ENCODE peak calls at places on chromosomes 16 and 17, in eight cellular contexts. One of them, this sample, is unnamed.

GRCh38 chr17:78307887-78308633 is 51.8 kb downstream of the SOCS3 start:
- DNase-seq in CD8-positive, alpha-beta memory T cell: no peak
- DNase-seq in Caki2: peak; percentile 38
- DNase-seq in substantia nigra: no peak
- DNase-seq in activated T-cell treated with anti-CD3 and anti-CD28 coated beads for 48 hours: no peak
- DNase-seq in NCI-H146: peak; percentile 87
- DNase-seq in astrocyte of the hippocampus: no peak
- DNase-seq in C1 segment of cervical spinal cord: no peak
- DNase-seq in this sample: no peak

GRCh38 chr16:65667013-65667578 is 545.2 kb upstream of the CDH11 start:
- DNase-seq in activated T-cell treated with anti-CD3 and anti-CD28 coated beads for 48 hours: no peak
- DNase-seq in Caki2: no peak
- DNase-seq in astrocyte of the hippocampus: no peak
- DNase-seq in NCI-H146: no peak
- DNase-seq in substantia nigra: no peak
- DNase-seq in C1 segment of cervical spinal cord: no peak
- DNase-seq in CD8-positive, alpha-beta memory T cell: no peak
- DNase-seq in this sample: no peak

GRCh38 chr16:62038225-62038624 is 2.0 kb upstream of the CDH8 start:
- DNase-seq in C1 segment of cervical spinal cord: no peak
- DNase-seq in activated T-cell treated with anti-CD3 and anti-CD28 coated beads for 48 hours: no peak
- DNase-seq in CD8-positive, alpha-beta memory T cell: no peak
- DNase-seq in NCI-H146: no peak
- DNase-seq in astrocyte of the hippocampus: no peak
- DNase-seq in substantia nigra: no peak
- DNase-seq in Caki2: no peak
- DNase-seq in this sample: no peak

GRCh38 chr16:74679983-74680382 is 13.3 kb upstream of the RFWD3 start:
- DNase-seq in Caki2: no peak
- DNase-seq in CD8-positive, alpha-beta memory T cell: no peak
- DNase-seq in substantia nigra: no peak
- DNase-seq in NCI-H146: no peak
- DNase-seq in activated T-cell treated with anti-CD3 and anti-CD28 coated beads for 48 hours: no peak
- DNase-seq in astrocyte of the hippocampus: no peak
- DNase-seq in C1 segment of cervical spinal cord: no peak
- DNase-seq in this sample: no peak

GRCh38 chr16:57445510-57445909 is 1.7 kb downstream of the CIAPIN1 start:
- DNase-seq in astrocyte of the hippocampus: no peak
- DNase-seq in activated T-cell treated with anti-CD3 and anti-CD28 coated beads for 48 hours: no peak
- DNase-seq in CD8-positive, alpha-beta memory T cell: no peak
- DNase-seq in C1 segment of cervical spinal cord: no peak
- DNase-seq in Caki2: no peak
- DNase-seq in NCI-H146: no peak
- DNase-seq in substantia nigra: no peak
- DNase-seq in this sample: no peak

GRCh38 chr16:2798723-2799204 is 494 bp downstream of the PRSS41 start:
- DNase-seq in CD8-positive, alpha-beta memory T cell: no peak
- DNase-seq in activated T-cell treated with anti-CD3 and anti-CD28 coated beads for 48 hours: no peak
- DNase-seq in substantia nigra: no peak
- DNase-seq in NCI-H146: no peak
- DNase-seq in astrocyte of the hippocampus: no peak
- DNase-seq in C1 segment of cervical spinal cord: no peak
- DNase-seq in Caki2: no peak
- DNase-seq in this sample: peak; percentile 28

GRCh38 chr16:11669380-11670146 is 1.3 kb downstream of the SNN start:
- DNase-seq in C1 segment of cervical spinal cord: peak; percentile 77
- DNase-seq in CD8-positive, alpha-beta memory T cell: no peak
- DNase-seq in activated T-cell treated with anti-CD3 and anti-CD28 coated beads for 48 hours: no peak
- DNase-seq in astrocyte of the hippocampus: peak; percentile 36
- DNase-seq in NCI-H146: no peak
- DNase-seq in Caki2: no peak
- DNase-seq in substantia nigra: peak; percentile 79
- DNase-seq in this sample: no peak

GRCh38 chr16:2973605-2974318 is 4.6 kb downstream of the PAQR4 start:
- DNase-seq in NCI-H146: no peak
- DNase-seq in activated T-cell treated with anti-CD3 and anti-CD28 coated beads for 48 hours: no peak
- DNase-seq in substantia nigra: peak; percentile 39
- DNase-seq in Caki2: no peak
- DNase-seq in C1 segment of cervical spinal cord: peak; percentile 20
- DNase-seq in astrocyte of the hippocampus: no peak
- DNase-seq in CD8-positive, alpha-beta memory T cell: no peak
- DNase-seq in this sample: no peak

GRCh38 chr16:4361033-4361943 is 10.2 kb upstream of the PAM16 start:
- DNase-seq in activated T-cell treated with anti-CD3 and anti-CD28 coated beads for 48 hours: no peak
- DNase-seq in astrocyte of the hippocampus: no peak
- DNase-seq in substantia nigra: no peak
- DNase-seq in C1 segment of cervical spinal cord: no peak
- DNase-seq in Caki2: no peak
- DNase-seq in CD8-positive, alpha-beta memory T cell: no peak
- DNase-seq in NCI-H146: no peak
- DNase-seq in this sample: no peak

GRCh38 chr16:27764869-27765675 is 215.1 kb downstream of the KATNIP start:
- DNase-seq in astrocyte of the hippocampus: no peak
- DNase-seq in CD8-positive, alpha-beta memory T cell: no peak
- DNase-seq in activated T-cell treated with anti-CD3 and anti-CD28 coated beads for 48 hours: no peak
- DNase-seq in C1 segment of cervical spinal cord: no peak
- DNase-seq in substantia nigra: no peak
- DNase-seq in Caki2: no peak
- DNase-seq in NCI-H146: no peak
- DNase-seq in this sample: no peak

GRCh38 chr16:2969545-2970521 is 685 bp downstream of the PAQR4 start:
- DNase-seq in astrocyte of the hippocampus: peak; percentile 70
- DNase-seq in NCI-H146: peak; percentile 85
- DNase-seq in activated T-cell treated with anti-CD3 and anti-CD28 coated beads for 48 hours: peak; percentile 89
- DNase-seq in substantia nigra: peak; percentile 78
- DNase-seq in CD8-positive, alpha-beta memory T cell: peak; percentile 53
- DNase-seq in Caki2: peak; percentile 71
- DNase-seq in C1 segment of cervical spinal cord: peak; percentile 65
- DNase-seq in this sample: peak; percentile 85

GRCh38 chr16:82954224-82954929 is 327.6 kb downstream of the CDH13 start:
- DNase-seq in Caki2: no peak
- DNase-seq in astrocyte of the hippocampus: peak; percentile 34
- DNase-seq in C1 segment of cervical spinal cord: no peak
- DNase-seq in activated T-cell treated with anti-CD3 and anti-CD28 coated beads for 48 hours: no peak
- DNase-seq in NCI-H146: no peak
- DNase-seq in substantia nigra: no peak
- DNase-seq in CD8-positive, alpha-beta memory T cell: no peak
- DNase-seq in this sample: no peak

GRCh38 chr16:67961551-67961957 is 6.9 kb downstream of the SLC12A4 start:
- DNase-seq in C1 segment of cervical spinal cord: no peak
- DNase-seq in NCI-H146: peak; percentile 95
- DNase-seq in activated T-cell treated with anti-CD3 and anti-CD28 coated beads for 48 hours: no peak
- DNase-seq in astrocyte of the hippocampus: no peak
- DNase-seq in CD8-positive, alpha-beta memory T cell: no peak
- DNase-seq in Caki2: no peak
- DNase-seq in substantia nigra: no peak
- DNase-seq in this sample: no peak

GRCh38 chr17:19424934-19425868 is 14.2 kb downstream of the RNF112 start:
- DNase-seq in astrocyte of the hippocampus: no peak
- DNase-seq in NCI-H146: no peak
- DNase-seq in CD8-positive, alpha-beta memory T cell: no peak
- DNase-seq in substantia nigra: no peak
- DNase-seq in activated T-cell treated with anti-CD3 and anti-CD28 coated beads for 48 hours: no peak
- DNase-seq in C1 segment of cervical spinal cord: no peak
- DNase-seq in Caki2: no peak
- DNase-seq in this sample: no peak

GRCh38 chr17:73474370-73474988 is 162.7 kb upstream of the CDC42EP4 start:
- DNase-seq in astrocyte of the hippocampus: peak; percentile 91
- DNase-seq in Caki2: peak; percentile 14
- DNase-seq in activated T-cell treated with anti-CD3 and anti-CD28 coated beads for 48 hours: no peak
- DNase-seq in substantia nigra: no peak
- DNase-seq in NCI-H146: peak; percentile 13
- DNase-seq in CD8-positive, alpha-beta memory T cell: no peak
- DNase-seq in C1 segment of cervical spinal cord: no peak
- DNase-seq in this sample: no peak

GRCh38 chr16:396199-396598 is 800 bp upstream of the NME4 start:
- DNase-seq in astrocyte of the hippocampus: no peak
- DNase-seq in activated T-cell treated with anti-CD3 and anti-CD28 coated beads for 48 hours: no peak
- DNase-seq in C1 segment of cervical spinal cord: no peak
- DNase-seq in substantia nigra: no peak
- DNase-seq in Caki2: peak; percentile 47
- DNase-seq in CD8-positive, alpha-beta memory T cell: no peak
- DNase-seq in NCI-H146: peak; percentile 68
- DNase-seq in this sample: no peak

GRCh38 chr17:75849304-75849695 is 5.1 kb upstream of the UNC13D start:
- DNase-seq in Caki2: no peak
- DNase-seq in NCI-H146: no peak
- DNase-seq in activated T-cell treated with anti-CD3 and anti-CD28 coated beads for 48 hours: no peak
- DNase-seq in C1 segment of cervical spinal cord: no peak
- DNase-seq in substantia nigra: no peak
- DNase-seq in CD8-positive, alpha-beta memory T cell: no peak
- DNase-seq in astrocyte of the hippocampus: no peak
- DNase-seq in this sample: no peak

GRCh38 chr17:73589096-73589980 is 54.9 kb downstream of the SDK2 start:
- DNase-seq in substantia nigra: no peak
- DNase-seq in C1 segment of cervical spinal cord: no peak
- DNase-seq in activated T-cell treated with anti-CD3 and anti-CD28 coated beads for 48 hours: no peak
- DNase-seq in astrocyte of the hippocampus: no peak
- DNase-seq in CD8-positive, alpha-beta memory T cell: no peak
- DNase-seq in NCI-H146: peak; percentile 95
- DNase-seq in Caki2: peak; percentile 60
- DNase-seq in this sample: peak; percentile 78

GRCh38 chr16:85328665-85329058 is 216.4 kb upstream of the CIBAR2 start:
- DNase-seq in NCI-H146: peak; percentile 85
- DNase-seq in activated T-cell treated with anti-CD3 and anti-CD28 coated beads for 48 hours: no peak
- DNase-seq in substantia nigra: no peak
- DNase-seq in Caki2: no peak
- DNase-seq in astrocyte of the hippocampus: no peak
- DNase-seq in CD8-positive, alpha-beta memory T cell: no peak
- DNase-seq in C1 segment of cervical spinal cord: no peak
- DNase-seq in this sample: no peak

GRCh38 chr17:50047488-50048126 is 8.3 kb upstream of the ITGA3 start:
- DNase-seq in astrocyte of the hippocampus: peak; percentile 84
- DNase-seq in NCI-H146: no peak
- DNase-seq in C1 segment of cervical spinal cord: no peak
- DNase-seq in activated T-cell treated with anti-CD3 and anti-CD28 coated beads for 48 hours: peak; percentile 28
- DNase-seq in substantia nigra: no peak
- DNase-seq in Caki2: peak; percentile 95
- DNase-seq in CD8-positive, alpha-beta memory T cell: no peak
- DNase-seq in this sample: no peak

GRCh38 chr16:11345040-11345862 is at the start of gene RMI2:
- DNase-seq in Caki2: peak; percentile 93
- DNase-seq in activated T-cell treated with anti-CD3 and anti-CD28 coated beads for 48 hours: peak; percentile 98
- DNase-seq in C1 segment of cervical spinal cord: peak; percentile 85
- DNase-seq in NCI-H146: peak; percentile 99
- DNase-seq in substantia nigra: peak; percentile 89
- DNase-seq in CD8-positive, alpha-beta memory T cell: peak; percentile 92
- DNase-seq in astrocyte of the hippocampus: peak; percentile 98
- DNase-seq in this sample: peak; percentile 99

GRCh38 chr17:66691644-66692500 is 143.0 kb upstream of the CACNG5 start:
- DNase-seq in astrocyte of the hippocampus: peak; percentile 67
- DNase-seq in NCI-H146: peak; percentile 55
- DNase-seq in substantia nigra: no peak
- DNase-seq in activated T-cell treated with anti-CD3 and anti-CD28 coated beads for 48 hours: no peak
- DNase-seq in CD8-positive, alpha-beta memory T cell: peak; percentile 33
- DNase-seq in C1 segment of cervical spinal cord: no peak
- DNase-seq in Caki2: peak; percentile 37
- DNase-seq in this sample: no peak

GRCh38 chr17:11241611-11242226 is 706 bp downstream of the SHISA6 start:
- DNase-seq in activated T-cell treated with anti-CD3 and anti-CD28 coated beads for 48 hours: no peak
- DNase-seq in NCI-H146: no peak
- DNase-seq in C1 segment of cervical spinal cord: no peak
- DNase-seq in substantia nigra: no peak
- DNase-seq in CD8-positive, alpha-beta memory T cell: no peak
- DNase-seq in astrocyte of the hippocampus: no peak
- DNase-seq in Caki2: no peak
- DNase-seq in this sample: no peak

GRCh38 chr17:64423881-64424280 is 25.0 kb upstream of the MILR1 start:
- DNase-seq in CD8-positive, alpha-beta memory T cell: no peak
- DNase-seq in activated T-cell treated with anti-CD3 and anti-CD28 coated beads for 48 hours: no peak
- DNase-seq in Caki2: no peak
- DNase-seq in NCI-H146: no peak
- DNase-seq in C1 segment of cervical spinal cord: no peak
- DNase-seq in substantia nigra: no peak
- DNase-seq in astrocyte of the hippocampus: no peak
- DNase-seq in this sample: no peak

GRCh38 chr16:48432136-48432535 is 46.9 kb upstream of the SIAH1 start:
- DNase-seq in C1 segment of cervical spinal cord: no peak
- DNase-seq in Caki2: no peak
- DNase-seq in astrocyte of the hippocampus: no peak
- DNase-seq in CD8-positive, alpha-beta memory T cell: no peak
- DNase-seq in substantia nigra: no peak
- DNase-seq in NCI-H146: no peak
- DNase-seq in activated T-cell treated with anti-CD3 and anti-CD28 coated beads for 48 hours: no peak
- DNase-seq in this sample: no peak

GRCh38 chr16:1580956-1581355 is 30.9 kb downstream of the IFT140 start:
- DNase-seq in C1 segment of cervical spinal cord: no peak
- DNase-seq in CD8-positive, alpha-beta memory T cell: no peak
- DNase-seq in NCI-H146: peak; percentile 97
- DNase-seq in activated T-cell treated with anti-CD3 and anti-CD28 coated beads for 48 hours: no peak
- DNase-seq in substantia nigra: no peak
- DNase-seq in Caki2: no peak
- DNase-seq in astrocyte of the hippocampus: no peak
- DNase-seq in this sample: no peak

GRCh38 chr16:75580-76501 is 2.2 kb upstream of the MPG start:
- DNase-seq in substantia nigra: peak; percentile 30
- DNase-seq in CD8-positive, alpha-beta memory T cell: no peak
- DNase-seq in Caki2: peak; percentile 35
- DNase-seq in NCI-H146: no peak
- DNase-seq in astrocyte of the hippocampus: peak; percentile 64
- DNase-seq in activated T-cell treated with anti-CD3 and anti-CD28 coated beads for 48 hours: no peak
- DNase-seq in C1 segment of cervical spinal cord: no peak
- DNase-seq in this sample: no peak

GRCh38 chr16:75309899-75310430 is 58.5 kb upstream of the BCAR1 start:
- DNase-seq in Caki2: peak; percentile 49
- DNase-seq in activated T-cell treated with anti-CD3 and anti-CD28 coated beads for 48 hours: no peak
- DNase-seq in CD8-positive, alpha-beta memory T cell: no peak
- DNase-seq in astrocyte of the hippocampus: no peak
- DNase-seq in NCI-H146: no peak
- DNase-seq in substantia nigra: no peak
- DNase-seq in C1 segment of cervical spinal cord: no peak
- DNase-seq in this sample: no peak

GRCh38 chr17:63525190-63525946 is 2.2 kb downstream of the KCNH6 start:
- DNase-seq in activated T-cell treated with anti-CD3 and anti-CD28 coated beads for 48 hours: no peak
- DNase-seq in Caki2: no peak
- DNase-seq in substantia nigra: no peak
- DNase-seq in astrocyte of the hippocampus: no peak
- DNase-seq in C1 segment of cervical spinal cord: no peak
- DNase-seq in CD8-positive, alpha-beta memory T cell: no peak
- DNase-seq in NCI-H146: no peak
- DNase-seq in this sample: peak; percentile 77

GRCh38 chr17:75573994-75574393 is 13.6 kb upstream of the MYO15B start:
- DNase-seq in CD8-positive, alpha-beta memory T cell: no peak
- DNase-seq in activated T-cell treated with anti-CD3 and anti-CD28 coated beads for 48 hours: no peak
- DNase-seq in substantia nigra: no peak
- DNase-seq in C1 segment of cervical spinal cord: no peak
- DNase-seq in NCI-H146: no peak
- DNase-seq in Caki2: no peak
- DNase-seq in astrocyte of the hippocampus: no peak
- DNase-seq in this sample: no peak

GRCh38 chr16:16045311-16045710 is 95.9 kb downstream of the ABCC1 start:
- DNase-seq in C1 segment of cervical spinal cord: no peak
- DNase-seq in substantia nigra: no peak
- DNase-seq in NCI-H146: no peak
- DNase-seq in astrocyte of the hippocampus: no peak
- DNase-seq in activated T-cell treated with anti-CD3 and anti-CD28 coated beads for 48 hours: no peak
- DNase-seq in Caki2: no peak
- DNase-seq in CD8-positive, alpha-beta memory T cell: no peak
- DNase-seq in this sample: no peak

GRCh38 chr17:80981062-80981902 is 10.4 kb upstream of the CHMP6 start:
- DNase-seq in astrocyte of the hippocampus: peak; percentile 52
- DNase-seq in substantia nigra: no peak
- DNase-seq in NCI-H146: no peak
- DNase-seq in C1 segment of cervical spinal cord: no peak
- DNase-seq in Caki2: no peak
- DNase-seq in CD8-positive, alpha-beta memory T cell: peak; percentile 21
- DNase-seq in activated T-cell treated with anti-CD3 and anti-CD28 coated beads for 48 hours: peak; percentile 43
- DNase-seq in this sample: peak; percentile 98

GRCh38 chr17:2701161-2701995 is 10.2 kb downstream of the CLUH start:
- DNase-seq in astrocyte of the hippocampus: no peak
- DNase-seq in activated T-cell treated with anti-CD3 and anti-CD28 coated beads for 48 hours: no peak
- DNase-seq in C1 segment of cervical spinal cord: no peak
- DNase-seq in CD8-positive, alpha-beta memory T cell: no peak
- DNase-seq in substantia nigra: no peak
- DNase-seq in Caki2: no peak
- DNase-seq in NCI-H146: no peak
- DNase-seq in this sample: peak; percentile 4

GRCh38 chr16:19664166-19664565 is 53.9 kb downstream of the KNOP1 start:
- DNase-seq in astrocyte of the hippocampus: no peak
- DNase-seq in NCI-H146: no peak
- DNase-seq in substantia nigra: no peak
- DNase-seq in Caki2: no peak
- DNase-seq in C1 segment of cervical spinal cord: no peak
- DNase-seq in CD8-positive, alpha-beta memory T cell: no peak
- DNase-seq in activated T-cell treated with anti-CD3 and anti-CD28 coated beads for 48 hours: no peak
- DNase-seq in this sample: no peak

This sample was measured in D341Med.